ENCODE peak calls at places on chromosomes 16 and 17, in eight cellular contexts. P is fibroblast of lung, V is HepG2, N is cardiac fibroblast, B is upper lobe of left lung, F is heart left ventricle, Q is foreskin fibroblast, H is A549. U is an unnamed sample.

GRCh38 chr17:72846399-72846798 is 246.1 kb downstream of the SLC39A11 start:
- DNase-seq in P (no peak), V (peak; percentile 36), N (no peak), B (no peak), F (no peak), Q (no peak), H (peak; percentile 37), U (no peak)

GRCh38 chr16:58339452-58339938 is 44.7 kb upstream of the PRSS54 start:
- DNase-seq in P (no peak), V (peak; percentile 41), N (peak; percentile 36), B (no peak), F (no peak), Q (peak; percentile 11), H (peak; percentile 58), U (no peak)

GRCh38 chr16:30112197-30113030 is 923 bp downstream of the GDPD3 start:
- DNase-seq in P (peak; percentile 58), V (peak; percentile 83), N (peak; percentile 70), B (peak; percentile 87), F (peak; percentile 84), Q (peak; percentile 68), H (peak; percentile 83), U (peak; percentile 47)

GRCh38 chr17:68460715-68461114 is 3.4 kb upstream of the WIPI1 start:
- DNase-seq in P (peak; percentile 45), V (no peak), N (no peak), B (no peak), F (no peak), Q (no peak), H (no peak), U (no peak)

GRCh38 chr16:11312718-11313492 is 31.8 kb upstream of the PRM1 start:
- DNase-seq in P (no peak), V (peak; percentile 72), N (peak; percentile 42), B (no peak), F (no peak), Q (peak; percentile 68), H (peak; percentile 31), U (no peak)

GRCh38 chr16:19377864-19378263 is 39.8 kb upstream of the TMC5 start:
- DNase-seq in P (no peak), V (no peak), N (peak; percentile 12), B (no peak), F (no peak), Q (no peak), H (no peak), U (no peak)

GRCh38 chr17:46063239-46063638 is 64.2 kb downstream of the STH start:
- DNase-seq in P (peak; percentile 45), V (no peak), N (peak; percentile 91), B (no peak), F (no peak), Q (peak; percentile 80), H (peak; percentile 87), U (no peak)

GRCh38 chr17:32192379-32192778 is 50.1 kb downstream of the RHOT1 start:
- DNase-seq in P (peak; percentile 44), V (no peak), N (peak; percentile 61), B (no peak), F (no peak), Q (peak; percentile 42), H (no peak), U (no peak)

GRCh38 chr17:50561796-50562195 is 1.3 kb downstream of the CACNA1G start:
- DNase-seq in P (no peak), V (no peak), N (no peak), B (no peak), F (no peak), Q (no peak), H (no peak), U (no peak)

GRCh38 chr17:50560185-50560824 is at the start of gene CACNA1G:
- DNase-seq in P (peak; percentile 79), V (peak; percentile 71), N (peak; percentile 78), B (peak; percentile 98), F (peak; percentile 94), Q (peak; percentile 96), H (peak; percentile 93), U (peak; percentile 90)

GRCh38 chr17:50563095-50563511 is 2.6 kb downstream of the CACNA1G start:
- DNase-seq in P (no peak), V (no peak), N (no peak), B (no peak), F (no peak), Q (no peak), H (no peak), U (no peak)

GRCh38 chr17:50560931-50561750 is 626 bp downstream of the CACNA1G start:
- DNase-seq in P (no peak), V (no peak), N (no peak), B (peak; percentile 85), F (no peak), Q (peak; percentile 28), H (no peak), U (no peak)

GRCh38 chr17:50562266-50563094 is 2.0 kb downstream of the CACNA1G start:
- DNase-seq in P (no peak), V (no peak), N (no peak), B (no peak), F (no peak), Q (peak; percentile 26), H (no peak), U (no peak)
- TF ChIP-seq CTCF in P (no peak), V (no peak), N (no peak), B (no peak), F (no peak), Q (no peak), H (no peak), U (no peak)

GRCh38 chr16:5982979-5983378 is 885.4 kb upstream of the EEF2KMT start:
- DNase-seq in P (no peak), V (no peak), N (no peak), B (no peak), F (no peak), Q (no peak), H (no peak), U (no peak)

GRCh38 chr16:5977329-5977728 is 879.7 kb upstream of the EEF2KMT start:
- DNase-seq in P (no peak), V (no peak), N (no peak), B (no peak), F (no peak), Q (no peak), H (no peak), U (no peak)

DNA sequence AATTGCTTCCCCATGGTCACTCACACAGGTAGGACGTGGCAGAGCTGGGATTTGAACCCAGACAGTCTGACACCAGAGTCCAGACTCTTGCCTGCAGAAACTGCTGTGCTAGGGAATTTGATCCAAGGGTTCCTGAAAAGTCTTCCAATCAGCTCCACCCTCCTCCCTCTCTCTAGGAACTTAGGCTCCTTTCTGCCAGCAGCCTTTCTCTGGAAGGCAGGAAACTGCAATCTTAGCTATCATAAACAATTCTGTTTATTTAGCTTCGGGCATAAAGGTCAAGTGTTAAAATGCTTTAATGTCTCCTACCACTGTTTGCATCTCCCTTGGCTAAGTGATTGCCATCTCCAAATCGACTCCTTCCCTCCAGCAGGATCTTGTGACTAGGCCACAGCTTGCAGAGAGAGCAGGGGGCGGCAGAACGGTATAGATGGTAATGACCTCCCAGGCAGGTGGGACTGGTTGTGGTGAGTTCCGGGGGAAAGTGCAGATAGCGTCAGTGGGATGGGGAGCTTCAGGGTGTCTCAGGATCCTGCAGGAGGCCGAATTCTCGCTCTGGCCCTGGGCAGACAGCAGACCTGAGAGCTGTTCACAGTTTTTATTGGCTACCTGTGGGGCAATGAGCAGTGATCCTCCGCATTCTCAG is 882.4 kb upstream of the EEF2KMT start:
- DNase-seq in P (no peak), V (no peak), N (no peak), B (no peak), F (no peak), Q (no peak), H (no peak), U (no peak)
- H3K4me3 ChIP-seq in P (no peak overlapping the region), V (no peak overlapping the region), N (no peak overlapping the region), B (no peak overlapping the region), F (no peak overlapping the region), Q (no peak overlapping the region), H (no peak overlapping the region), U (no peak overlapping the region)

GRCh38 chr17:33949100-33949499 is 306.0 kb upstream of the CCL2 start:
- DNase-seq in P (no peak), V (no peak), N (no peak), B (no peak), F (no peak), Q (no peak), H (peak; percentile 42), U (no peak)
- TF ChIP-seq CTCF in P (no peak), V (peak; percentile 46), N (no peak), B (no peak), F (peak; percentile 26), Q (no peak), H (peak; percentile 30), U (peak; percentile 22)

GRCh38 chr17:80187090-80187489 is 17.3 kb downstream of the CARD14 start:
- DNase-seq in P (peak; percentile 37), V (no peak), N (peak; percentile 57), B (no peak), F (no peak), Q (no peak), H (peak; percentile 42), U (no peak)

GRCh38 chr17:80184423-80184714 is 14.5 kb downstream of the CARD14 start:
- DNase-seq in P (no peak), V (no peak), N (no peak), B (peak; percentile 48), F (no peak), Q (no peak), H (no peak), U (no peak)

GRCh38 chr17:80189611-80190010 is 19.8 kb downstream of the CARD14 start:
- DNase-seq in P (no peak), V (no peak), N (no peak), B (peak; percentile 69), F (no peak), Q (no peak), H (no peak), U (no peak)

GRCh38 chr17:80185968-80186367 is 16.1 kb downstream of the CARD14 start:
- DNase-seq in P (no peak), V (no peak), N (no peak), B (no peak), F (no peak), Q (no peak), H (no peak), U (no peak)

GRCh38 chr17:80187493-80187892 is 17.7 kb downstream of the CARD14 start:
- DNase-seq in P (peak; percentile 38), V (no peak), N (peak; percentile 52), B (peak; percentile 87), F (peak; percentile 77), Q (no peak), H (no peak), U (no peak)
- H3K4me3 ChIP-seq in P (no peak overlapping the region), V (peak overlapping the region; percentile 8), N (peak overlapping the region; percentile 39), B (peak overlapping the region; percentile 2), F (peak overlapping the region; percentile 21), Q (no peak overlapping the region), H (peak overlapping the region; percentile 27), U (no peak overlapping the region)

GRCh38 chr17:48068491-48068961 is 20.4 kb downstream of the NFE2L1 start:
- DNase-seq in P (no peak), V (peak; percentile 41), N (peak; percentile 77), B (no peak), F (no peak), Q (peak; percentile 71), H (peak; percentile 65), U (no peak)
- TF ChIP-seq CTCF in P (peak; percentile 50), V (peak; percentile 32), N (peak; percentile 53), B (no peak), F (peak; percentile 17), Q (peak; percentile 36), H (no peak), U (no peak)

GRCh38 chr17:50868594-50868993 is 2.4 kb upstream of the TOB1 start:
- DNase-seq in P (no peak), V (no peak), N (no peak), B (no peak), F (no peak), Q (no peak), H (no peak), U (no peak)
- H3K4me3 ChIP-seq in P (peak overlapping the region; percentile 73), V (peak overlapping the region; percentile 68), N (no peak overlapping the region), B (peak overlapping the region; percentile 94), F (no peak overlapping the region), Q (peak overlapping the region; percentile 89), H (peak overlapping the region; percentile 92), U (peak overlapping the region; percentile 78)

GRCh38 chr16:9119795-9120194 is 28.4 kb downstream of the HAPSTR1 start:
- DNase-seq in P (peak; percentile 92), V (no peak), N (peak; percentile 95), B (no peak), F (no peak), Q (peak; percentile 95), H (peak; percentile 14), U (no peak)
- TF ChIP-seq CTCF in P (peak; percentile 12), V (no peak), N (no peak), B (no peak), F (no peak), Q (no peak), H (no peak), U (no peak)

U was measured in dorsolateral prefrontal cortex.